ENCODE peak calls at places on chromosome 17, in ten cellular contexts. One of them, this sample, is unnamed.

GRCh38 chr17:68248199-68248825 is 469 bp downstream of the AMZ2 start:
- DNase-seq in H9: no peak
- DNase-seq in foreskin fibroblast: peak; percentile 73
- DNase-seq in GDM1: no peak
- DNase-seq in stimulated activated CD4-positive, alpha-beta T cell treated with anti-CD3 and anti-CD28 coated beads, Interleukin-2, amount 100 ng/mL, for 24 hours: no peak
- DNase-seq in IMR-90: peak; percentile 57
- DNase-seq in cardiac muscle cell: no peak
- DNase-seq in CD4-positive, alpha-beta T cell: no peak
- DNase-seq in GM04504: peak; percentile 48
- DNase-seq in non-pigmented ciliary epithelial cell: no peak
- DNase-seq in this sample: no peak

GRCh38 chr17:60231234-60231633 is 81.5 kb downstream of the CA4 start:
- DNase-seq in H9: no peak
- DNase-seq in foreskin fibroblast: peak; percentile 64
- DNase-seq in GDM1: no peak
- DNase-seq in stimulated activated CD4-positive, alpha-beta T cell treated with anti-CD3 and anti-CD28 coated beads, Interleukin-2, amount 100 ng/mL, for 24 hours: no peak
- DNase-seq in IMR-90: peak; percentile 39
- DNase-seq in cardiac muscle cell: peak; percentile 7
- DNase-seq in CD4-positive, alpha-beta T cell: no peak
- DNase-seq in GM04504: no peak
- DNase-seq in non-pigmented ciliary epithelial cell: no peak
- DNase-seq in this sample: no peak

GRCh38 chr17:61479493-61480413 is 27.5 kb downstream of the TBX4 start:
- DNase-seq in H9: peak; percentile 32
- DNase-seq in foreskin fibroblast: no peak
- DNase-seq in GDM1: no peak
- DNase-seq in stimulated activated CD4-positive, alpha-beta T cell treated with anti-CD3 and anti-CD28 coated beads, Interleukin-2, amount 100 ng/mL, for 24 hours: no peak
- DNase-seq in IMR-90: no peak
- DNase-seq in cardiac muscle cell: no peak
- DNase-seq in CD4-positive, alpha-beta T cell: no peak
- DNase-seq in GM04504: no peak
- DNase-seq in non-pigmented ciliary epithelial cell: no peak
- DNase-seq in this sample: no peak

GRCh38 chr17:76081295-76082210 is 2.6 kb downstream of the ZACN start:
- DNase-seq in H9: peak; percentile 57
- DNase-seq in foreskin fibroblast: peak; percentile 11
- DNase-seq in GDM1: no peak
- DNase-seq in stimulated activated CD4-positive, alpha-beta T cell treated with anti-CD3 and anti-CD28 coated beads, Interleukin-2, amount 100 ng/mL, for 24 hours: no peak
- DNase-seq in IMR-90: no peak
- DNase-seq in cardiac muscle cell: no peak
- DNase-seq in CD4-positive, alpha-beta T cell: no peak
- DNase-seq in GM04504: no peak
- DNase-seq in non-pigmented ciliary epithelial cell: no peak
- DNase-seq in this sample: no peak

GRCh38 chr17:35243459-35244204 is 760 bp downstream of the SLFN5 start:
- DNase-seq in H9: peak; percentile 50
- DNase-seq in foreskin fibroblast: peak; percentile 77
- DNase-seq in GDM1: peak; percentile 2
- DNase-seq in stimulated activated CD4-positive, alpha-beta T cell treated with anti-CD3 and anti-CD28 coated beads, Interleukin-2, amount 100 ng/mL, for 24 hours: peak; percentile 60
- DNase-seq in IMR-90: peak; percentile 69
- DNase-seq in cardiac muscle cell: peak; percentile 38
- DNase-seq in CD4-positive, alpha-beta T cell: peak; percentile 58
- DNase-seq in GM04504: peak; percentile 72
- DNase-seq in non-pigmented ciliary epithelial cell: peak; percentile 17
- DNase-seq in this sample: peak; percentile 36

GRCh38 chr17:57924677-57925076 is 30.5 kb downstream of the CUEDC1 start:
- DNase-seq in H9: no peak
- DNase-seq in foreskin fibroblast: no peak
- DNase-seq in GDM1: no peak
- DNase-seq in stimulated activated CD4-positive, alpha-beta T cell treated with anti-CD3 and anti-CD28 coated beads, Interleukin-2, amount 100 ng/mL, for 24 hours: no peak
- DNase-seq in IMR-90: no peak
- DNase-seq in cardiac muscle cell: no peak
- DNase-seq in CD4-positive, alpha-beta T cell: no peak
- DNase-seq in GM04504: no peak
- DNase-seq in non-pigmented ciliary epithelial cell: no peak
- DNase-seq in this sample: no peak

GRCh38 chr17:50027639-50028206 is 28.2 kb upstream of the ITGA3 start:
- DNase-seq in H9: peak; percentile 70
- DNase-seq in foreskin fibroblast: peak; percentile 98
- DNase-seq in GDM1: no peak
- DNase-seq in stimulated activated CD4-positive, alpha-beta T cell treated with anti-CD3 and anti-CD28 coated beads, Interleukin-2, amount 100 ng/mL, for 24 hours: no peak
- DNase-seq in IMR-90: peak; percentile 96
- DNase-seq in cardiac muscle cell: no peak
- DNase-seq in CD4-positive, alpha-beta T cell: no peak
- DNase-seq in GM04504: peak; percentile 87
- DNase-seq in non-pigmented ciliary epithelial cell: peak; percentile 75
- DNase-seq in this sample: no peak

GRCh38 chr17:81302861-81303326 is 7.8 kb upstream of the SLC38A10 start:
- DNase-seq in H9: no peak
- DNase-seq in foreskin fibroblast: peak; percentile 43
- DNase-seq in GDM1: no peak
- DNase-seq in stimulated activated CD4-positive, alpha-beta T cell treated with anti-CD3 and anti-CD28 coated beads, Interleukin-2, amount 100 ng/mL, for 24 hours: no peak
- DNase-seq in IMR-90: no peak
- DNase-seq in cardiac muscle cell: no peak
- DNase-seq in CD4-positive, alpha-beta T cell: no peak
- DNase-seq in GM04504: no peak
- DNase-seq in non-pigmented ciliary epithelial cell: no peak
- DNase-seq in this sample: no peak

GRCh38 chr17:83080641-83081560 is 1.5 kb downstream of the METRNL start:
- DNase-seq in H9: no peak
- DNase-seq in foreskin fibroblast: peak; percentile 71
- DNase-seq in GDM1: no peak
- DNase-seq in stimulated activated CD4-positive, alpha-beta T cell treated with anti-CD3 and anti-CD28 coated beads, Interleukin-2, amount 100 ng/mL, for 24 hours: peak; percentile 44
- DNase-seq in IMR-90: peak; percentile 24
- DNase-seq in cardiac muscle cell: peak; percentile 33
- DNase-seq in CD4-positive, alpha-beta T cell: no peak
- DNase-seq in GM04504: no peak
- DNase-seq in non-pigmented ciliary epithelial cell: no peak
- DNase-seq in this sample: no peak

GRCh38 chr17:70021726-70022125 is 53.3 kb upstream of the KCNJ16 start:
- DNase-seq in H9: no peak
- DNase-seq in foreskin fibroblast: peak; percentile 51
- DNase-seq in GDM1: no peak
- DNase-seq in stimulated activated CD4-positive, alpha-beta T cell treated with anti-CD3 and anti-CD28 coated beads, Interleukin-2, amount 100 ng/mL, for 24 hours: no peak
- DNase-seq in IMR-90: peak; percentile 7
- DNase-seq in cardiac muscle cell: peak; percentile 7
- DNase-seq in CD4-positive, alpha-beta T cell: no peak
- DNase-seq in GM04504: no peak
- DNase-seq in non-pigmented ciliary epithelial cell: no peak
- DNase-seq in this sample: no peak

GRCh38 chr17:71959129-71959528 is 161.7 kb upstream of the SOX9 start:
- DNase-seq in H9: no peak
- DNase-seq in foreskin fibroblast: peak; percentile 27
- DNase-seq in GDM1: no peak
- DNase-seq in stimulated activated CD4-positive, alpha-beta T cell treated with anti-CD3 and anti-CD28 coated beads, Interleukin-2, amount 100 ng/mL, for 24 hours: no peak
- DNase-seq in IMR-90: peak; percentile 8
- DNase-seq in cardiac muscle cell: no peak
- DNase-seq in CD4-positive, alpha-beta T cell: no peak
- DNase-seq in GM04504: no peak
- DNase-seq in non-pigmented ciliary epithelial cell: no peak
- DNase-seq in this sample: no peak

GRCh38 chr17:74394275-74394950 is 27.1 kb downstream of the GPR142 start:
- DNase-seq in H9: no peak
- DNase-seq in foreskin fibroblast: no peak
- DNase-seq in GDM1: no peak
- DNase-seq in stimulated activated CD4-positive, alpha-beta T cell treated with anti-CD3 and anti-CD28 coated beads, Interleukin-2, amount 100 ng/mL, for 24 hours: no peak
- DNase-seq in IMR-90: no peak
- DNase-seq in cardiac muscle cell: no peak
- DNase-seq in CD4-positive, alpha-beta T cell: no peak
- DNase-seq in GM04504: no peak
- DNase-seq in non-pigmented ciliary epithelial cell: no peak
- DNase-seq in this sample: no peak

GRCh38 chr17:4001048-4001590 is 36.9 kb upstream of the ATP2A3 start:
- DNase-seq in H9: peak; percentile 29
- DNase-seq in foreskin fibroblast: peak; percentile 18
- DNase-seq in GDM1: no peak
- DNase-seq in stimulated activated CD4-positive, alpha-beta T cell treated with anti-CD3 and anti-CD28 coated beads, Interleukin-2, amount 100 ng/mL, for 24 hours: no peak
- DNase-seq in IMR-90: no peak
- DNase-seq in cardiac muscle cell: no peak
- DNase-seq in CD4-positive, alpha-beta T cell: no peak
- DNase-seq in GM04504: no peak
- DNase-seq in non-pigmented ciliary epithelial cell: no peak
- DNase-seq in this sample: no peak

GRCh38 chr17:12362853-12363252 is 302.8 kb upstream of the MYOCD start:
- DNase-seq in H9: no peak
- DNase-seq in foreskin fibroblast: no peak
- DNase-seq in GDM1: no peak
- DNase-seq in stimulated activated CD4-positive, alpha-beta T cell treated with anti-CD3 and anti-CD28 coated beads, Interleukin-2, amount 100 ng/mL, for 24 hours: no peak
- DNase-seq in IMR-90: no peak
- DNase-seq in cardiac muscle cell: no peak
- DNase-seq in CD4-positive, alpha-beta T cell: no peak
- DNase-seq in GM04504: no peak
- DNase-seq in non-pigmented ciliary epithelial cell: no peak
- DNase-seq in this sample: no peak

GRCh38 chr17:11823862-11824261 is 173.4 kb downstream of the ZNF18 start:
- DNase-seq in H9: no peak
- DNase-seq in foreskin fibroblast: no peak
- DNase-seq in GDM1: no peak
- DNase-seq in stimulated activated CD4-positive, alpha-beta T cell treated with anti-CD3 and anti-CD28 coated beads, Interleukin-2, amount 100 ng/mL, for 24 hours: no peak
- DNase-seq in IMR-90: no peak
- DNase-seq in cardiac muscle cell: no peak
- DNase-seq in CD4-positive, alpha-beta T cell: no peak
- DNase-seq in GM04504: no peak
- DNase-seq in non-pigmented ciliary epithelial cell: no peak
- DNase-seq in this sample: no peak

GRCh38 chr17:5128905-5129535 is 13.2 kb downstream of the USP6 start:
- DNase-seq in H9: no peak
- DNase-seq in foreskin fibroblast: no peak
- DNase-seq in GDM1: no peak
- DNase-seq in stimulated activated CD4-positive, alpha-beta T cell treated with anti-CD3 and anti-CD28 coated beads, Interleukin-2, amount 100 ng/mL, for 24 hours: no peak
- DNase-seq in IMR-90: no peak
- DNase-seq in cardiac muscle cell: no peak
- DNase-seq in CD4-positive, alpha-beta T cell: no peak
- DNase-seq in GM04504: no peak
- DNase-seq in non-pigmented ciliary epithelial cell: no peak
- DNase-seq in this sample: no peak

GRCh38 chr17:4514206-4514605 is 15.5 kb downstream of the SPNS2 start:
- DNase-seq in H9: no peak
- DNase-seq in foreskin fibroblast: no peak
- DNase-seq in GDM1: no peak
- DNase-seq in stimulated activated CD4-positive, alpha-beta T cell treated with anti-CD3 and anti-CD28 coated beads, Interleukin-2, amount 100 ng/mL, for 24 hours: no peak
- DNase-seq in IMR-90: no peak
- DNase-seq in cardiac muscle cell: peak; percentile 61
- DNase-seq in CD4-positive, alpha-beta T cell: no peak
- DNase-seq in GM04504: no peak
- DNase-seq in non-pigmented ciliary epithelial cell: no peak
- DNase-seq in this sample: no peak

GRCh38 chr17:2377659-2378058 is 23.2 kb downstream of the MNT start:
- DNase-seq in H9: no peak
- DNase-seq in foreskin fibroblast: no peak
- DNase-seq in GDM1: no peak
- DNase-seq in stimulated activated CD4-positive, alpha-beta T cell treated with anti-CD3 and anti-CD28 coated beads, Interleukin-2, amount 100 ng/mL, for 24 hours: no peak
- DNase-seq in IMR-90: no peak
- DNase-seq in cardiac muscle cell: no peak
- DNase-seq in CD4-positive, alpha-beta T cell: no peak
- DNase-seq in GM04504: no peak
- DNase-seq in non-pigmented ciliary epithelial cell: no peak
- DNase-seq in this sample: no peak

GRCh38 chr17:34067009-34067408 is 188.1 kb upstream of the CCL2 start:
- DNase-seq in H9: no peak
- DNase-seq in foreskin fibroblast: no peak
- DNase-seq in GDM1: no peak
- DNase-seq in stimulated activated CD4-positive, alpha-beta T cell treated with anti-CD3 and anti-CD28 coated beads, Interleukin-2, amount 100 ng/mL, for 24 hours: no peak
- DNase-seq in IMR-90: no peak
- DNase-seq in cardiac muscle cell: no peak
- DNase-seq in CD4-positive, alpha-beta T cell: no peak
- DNase-seq in GM04504: no peak
- DNase-seq in non-pigmented ciliary epithelial cell: no peak
- DNase-seq in this sample: no peak

This sample was measured in central memory CD8-positive, alpha-beta T cell.